ENCODE peak calls at places on chromosomes 5 and 9, in seven cellular contexts. L is naive thymus-derived CD4-positive, alpha-beta T cell; T is spleen; N is AG09309; V is kidney; B is H7; E is CD8-positive, alpha-beta T cell. O is an unnamed sample.

GRCh38 chr9:70525553-70525952 is 111.1 kb upstream of the KLF9 start:
- DNase-seq in L (no peak), T (no peak), N (no peak), V (no peak), B (no peak), E (no peak), O (no peak)

GRCh38 chr5:78912085-78912771 is 72.9 kb downstream of the ARSB start:
- DNase-seq in L (no peak), T (no peak), N (no peak), V (no peak), B (no peak), E (no peak), O (no peak)

GRCh38 chr5:143384865-143385657 is 18.4 kb downstream of the NR3C1 start:
- DNase-seq in L (no peak), T (no peak), N (no peak), V (no peak), B (no peak), E (no peak), O (no peak)

GRCh38 chr5:122311400-122311887 is 593 bp upstream of the SNCAIP start:
- DNase-seq in L (no peak), T (no peak), N (no peak), V (peak; percentile 73), B (no peak), E (no peak), O (no peak)

GRCh38 chr5:137234973-137235943 is 263.9 kb downstream of the SPOCK1 start:
- DNase-seq in L (no peak), T (no peak), N (no peak), V (no peak), B (no peak), E (no peak), O (no peak)

GRCh38 chr9:99059074-99059894 is 45.6 kb upstream of the TGFBR1 start:
- DNase-seq in L (no peak), T (peak; percentile 83), N (no peak), V (no peak), B (no peak), E (no peak), O (no peak)

GRCh38 chr9:35996358-35996970 is 38.5 kb upstream of the OR2S2 start:
- DNase-seq in L (no peak), T (no peak), N (no peak), V (no peak), B (peak; percentile 19), E (no peak), O (no peak)

GRCh38 chr9:81687521-81688261 is 1.7 kb downstream of the TLE1 start:
- DNase-seq in L (no peak), T (peak; percentile 89), N (no peak), V (peak; percentile 88), B (peak; percentile 87), E (no peak), O (peak; percentile 64)

GRCh38 chr9:134851015-134851414 is 29.6 kb upstream of the FCN2 start:
- DNase-seq in L (no peak), T (peak; percentile 41), N (no peak), V (peak; percentile 61), B (no peak), E (no peak), O (no peak)

GRCh38 chr9:3385871-3386270 is 139.9 kb downstream of the RFX3 start:
- DNase-seq in L (no peak), T (no peak), N (no peak), V (no peak), B (no peak), E (no peak), O (no peak)

GRCh38 chr5:34656001-34656699 is at the start of gene RAI14:
- DNase-seq in L (no peak), T (peak; percentile 88), N (no peak), V (peak; percentile 94), B (peak; percentile 92), E (no peak), O (peak; percentile 80)

GRCh38 chr5:95235439-95235982 is 49.4 kb downstream of the MCTP1 start:
- DNase-seq in L (no peak), T (no peak), N (no peak), V (no peak), B (no peak), E (no peak), O (no peak)

GRCh38 chr5:133251296-133252132 is 199.7 kb downstream of the HSPA4 start:
- DNase-seq in L (no peak), T (peak; percentile 62), N (no peak), V (no peak), B (no peak), E (no peak), O (no peak)

GRCh38 chr5:128649183-128649582 is 111.1 kb upstream of the FBN2 start:
- DNase-seq in L (no peak), T (no peak), N (peak; percentile 46), V (no peak), B (no peak), E (no peak), O (no peak)

GRCh38 chr9:134484479-134484878 is 157.1 kb upstream of the COL5A1 start:
- DNase-seq in L (no peak), T (peak; percentile 51), N (no peak), V (no peak), B (no peak), E (no peak), O (no peak)

GRCh38 chr9:79352322-79352721 is 219.4 kb upstream of the TLE4 start:
- DNase-seq in L (no peak), T (no peak), N (no peak), V (no peak), B (no peak), E (no peak), O (no peak)

GRCh38 chr9:122822056-122822455 is 6.3 kb downstream of the PDCL start:
- DNase-seq in L (no peak), T (no peak), N (no peak), V (no peak), B (no peak), E (no peak), O (peak; percentile 26)

GRCh38 chr9:122822958-122823357 is 5.4 kb downstream of the PDCL start:
- DNase-seq in L (no peak), T (no peak), N (no peak), V (no peak), B (no peak), E (no peak), O (peak; percentile 30)

GRCh38 chr9:122832194-122832593 is 3.8 kb upstream of the PDCL start:
- DNase-seq in L (no peak), T (no peak), N (no peak), V (no peak), B (no peak), E (no peak), O (no peak)

DNA sequence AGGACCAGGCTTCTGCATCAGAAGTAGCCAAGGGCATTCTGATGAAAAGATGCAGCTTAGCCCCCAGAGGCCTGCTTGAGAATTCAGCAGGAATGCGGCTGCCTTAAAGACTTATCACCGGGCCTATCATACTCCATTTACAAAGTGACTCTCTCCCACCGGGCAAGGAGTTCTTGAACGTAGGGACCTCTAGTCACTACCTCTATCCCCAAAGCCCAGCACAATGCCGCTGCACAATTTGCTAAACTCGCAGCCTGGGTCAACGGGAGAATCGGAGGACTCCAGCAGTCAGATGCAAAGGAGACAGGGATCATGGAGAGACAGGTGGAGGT is 663 bp downstream of the PDCL start:
- DNase-seq in L (no peak), T (no peak), N (no peak), V (no peak), B (no peak), E (no peak), O (no peak)
- H3K4me3 ChIP-seq in L (peak overlapping the region; percentile 97), T (peak overlapping the region; percentile 72), N (peak overlapping the region; percentile 91), V (peak overlapping the region; percentile 98), B (peak overlapping the region; percentile 100), E (peak overlapping the region; percentile 93), O (peak overlapping the region; percentile 91)

DNA sequence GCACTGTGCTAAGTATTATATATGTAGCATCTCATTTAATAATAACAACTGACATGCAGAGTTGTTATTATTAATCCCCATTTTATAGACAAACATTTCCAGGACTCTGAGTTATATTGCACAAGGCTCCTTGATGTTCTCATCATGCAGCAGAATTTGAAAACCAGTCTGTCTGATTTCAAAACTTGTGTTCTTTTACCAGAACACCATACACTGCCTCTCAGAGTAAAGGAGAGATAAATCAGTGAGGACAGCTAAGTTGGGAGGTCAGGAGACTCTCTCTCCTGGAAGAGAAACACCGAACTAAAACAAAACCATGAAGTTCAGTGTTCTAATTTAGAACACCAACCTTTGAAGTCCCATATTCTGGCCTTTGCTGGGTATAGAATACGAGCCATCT is 92.7 kb upstream of the TNC start:
- DNase-seq in L (no peak), T (no peak), N (no peak), V (no peak), B (no peak), E (no peak), O (no peak)
- H3K4me3 ChIP-seq in L (no peak overlapping the region), T (no peak overlapping the region), N (no peak overlapping the region), V (no peak overlapping the region), B (no peak overlapping the region), E (no peak overlapping the region), O (no peak overlapping the region)

GRCh38 chr9:21556581-21557427 is 74.7 kb upstream of the IFNE start:
- DNase-seq in L (no peak), T (no peak), N (peak; percentile 33), V (no peak), B (no peak), E (no peak), O (no peak)

GRCh38 chr9:21557428-21557768 is 75.3 kb upstream of the IFNE start:
- DNase-seq in L (no peak), T (no peak), N (no peak), V (no peak), B (no peak), E (no peak), O (no peak)

GRCh38 chr9:21558079-21558478 is 76.0 kb upstream of the IFNE start:
- DNase-seq in L (no peak), T (no peak), N (no peak), V (no peak), B (no peak), E (no peak), O (no peak)

GRCh38 chr9:21554813-21555212 is 72.7 kb upstream of the IFNE start:
- DNase-seq in L (no peak), T (no peak), N (no peak), V (no peak), B (no peak), E (no peak), O (no peak)

GRCh38 chr9:21555911-21556310 is 73.8 kb upstream of the IFNE start:
- DNase-seq in L (no peak), T (no peak), N (no peak), V (no peak), B (no peak), E (no peak), O (no peak)
- H3K4me3 ChIP-seq in L (no peak overlapping the region), T (no peak overlapping the region), N (peak overlapping the region; percentile 10), V (no peak overlapping the region), B (no peak overlapping the region), E (no peak overlapping the region), O (no peak overlapping the region)

GRCh38 chr9:93496285-93496684 is 42.9 kb upstream of the FAM120AOS start:
- DNase-seq in L (no peak), T (no peak), N (no peak), V (no peak), B (no peak), E (no peak), O (no peak)

GRCh38 chr9:93503381-93503780 is 50.0 kb upstream of the FAM120AOS start:
- DNase-seq in L (no peak), T (no peak), N (no peak), V (no peak), B (no peak), E (no peak), O (no peak)

GRCh38 chr9:93505518-93506123 is 52.2 kb upstream of the FAM120AOS start:
- DNase-seq in L (no peak), T (no peak), N (no peak), V (no peak), B (no peak), E (no peak), O (no peak)

GRCh38 chr9:93500571-93501298 is 47.4 kb upstream of the FAM120AOS start:
- DNase-seq in L (no peak), T (no peak), N (no peak), V (no peak), B (no peak), E (no peak), O (no peak)

GRCh38 chr9:93501406-93501805 is 48.0 kb upstream of the FAM120AOS start:
- DNase-seq in L (no peak), T (no peak), N (no peak), V (no peak), B (no peak), E (no peak), O (no peak)
- H3K4me3 ChIP-seq in L (peak overlapping the region; percentile 51), T (peak overlapping the region; percentile 25), N (peak overlapping the region; percentile 15), V (peak overlapping the region; percentile 45), B (no peak overlapping the region), E (peak overlapping the region; percentile 41), O (peak overlapping the region; percentile 15)